ENCODE peak calls at places on chromosomes 2 and 18, in nine cellular contexts. A is anterior cingulate cortex; T is germinal center; D is AG04450; C is NCI-H2081; N is mammary epithelial cell; X is activated CD4-positive, alpha-beta T cell treated with anti-CD3 and anti-CD28 coated beads, Interleukin-2, amount 50 U/mL, for 4 hours; R is Caki2; Z is HL-60. E is an unnamed sample.

GRCh38 chr18:27860701-27861107 is 316.2 kb downstream of the CDH2 start:
- DNase-seq in A (no peak), T (no peak), D (no peak), C (no peak), N (peak), X (no peak), R (no peak), Z (no peak), E (no peak)

GRCh38 chr2:219629976-219630695 is 2.7 kb downstream of the SLC4A3 start:
- DNase-seq in A (no peak), T (no peak), D (no peak), C (no peak), N (no peak), X (no peak), R (no peak), Z (no peak), E (no peak)

GRCh38 chr2:13109516-13109915 is 392.8 kb downstream of the TRIB2 start:
- DNase-seq in A (no peak), T (no peak), D (no peak), C (no peak), N (peak), X (no peak), R (no peak), Z (no peak), E (no peak)

GRCh38 chr2:10279946-10280463 is 22.7 kb upstream of the HPCAL1 start:
- DNase-seq in A (no peak), T (no peak), D (no peak), C (no peak), N (no peak), X (no peak), R (no peak), Z (no peak), E (no peak)

GRCh38 chr2:83695530-83695929 is 763.5 kb downstream of the SUCLG1 start:
- DNase-seq in A (no peak), T (no peak), D (no peak), C (no peak), N (no peak), X (no peak), R (no peak), Z (no peak), E (peak)

GRCh38 chr18:77006305-77007175 is 126.0 kb downstream of the MBP start:
- DNase-seq in A (no peak), T (no peak), D (no peak), C (no peak), N (no peak), X (no peak), R (no peak), Z (peak), E (peak)

GRCh38 chr2:142223309-142223708 is 92.5 kb upstream of the LRP1B start:
- DNase-seq in A (no peak), T (no peak), D (no peak), C (no peak), N (no peak), X (no peak), R (no peak), Z (no peak), E (no peak)

GRCh38 chr2:242031481-242032019 is 162.0 kb downstream of the RTP5 start:
- DNase-seq in A (no peak), T (no peak), D (peak), C (no peak), N (peak), X (peak), R (peak), Z (peak), E (no peak)

GRCh38 chr18:57664600-57665165 is 43.0 kb upstream of the NARS1 start:
- DNase-seq in A (no peak), T (no peak), D (no peak), C (no peak), N (no peak), X (no peak), R (no peak), Z (no peak), E (no peak)

GRCh38 chr2:52445720-52446119 is 1321.9 kb upstream of the CHAC2 start:
- DNase-seq in A (no peak), T (no peak), D (no peak), C (no peak), N (no peak), X (no peak), R (no peak), Z (no peak), E (no peak)

GRCh38 chr2:2014251-2014761 is 270.0 kb upstream of the PXDN start:
- DNase-seq in A (peak), T (no peak), D (no peak), C (no peak), N (no peak), X (no peak), R (no peak), Z (no peak), E (peak)

GRCh38 chr2:158735822-158736580 is 59.1 kb upstream of the DAPL1 start:
- DNase-seq in A (no peak), T (no peak), D (no peak), C (no peak), N (peak), X (no peak), R (no peak), Z (no peak), E (no peak)

GRCh38 chr2:161283926-161284325 is 24.3 kb upstream of the PSMD14 start:
- DNase-seq in A (no peak), T (no peak), D (no peak), C (no peak), N (no peak), X (no peak), R (no peak), Z (no peak), E (no peak)

GRCh38 chr18:71844810-71845209 is 699.3 kb downstream of the CBLN2 start:
- DNase-seq in A (no peak), T (no peak), D (no peak), C (no peak), N (no peak), X (no peak), R (no peak), Z (no peak), E (no peak)

GRCh38 chr2:112946086-112946485 is 31.7 kb upstream of the IL36G start:
- DNase-seq in A (no peak), T (no peak), D (no peak), C (no peak), N (no peak), X (no peak), R (no peak), Z (no peak), E (no peak)

GRCh38 chr2:173553589-173553988 is 198.9 kb downstream of the CDCA7 start:
- DNase-seq in A (no peak), T (no peak), D (no peak), C (no peak), N (no peak), X (no peak), R (no peak), Z (no peak), E (no peak)

GRCh38 chr2:174005801-174006419 is 40.7 kb upstream of the SP3 start:
- DNase-seq in A (no peak), T (no peak), D (no peak), C (no peak), N (no peak), X (no peak), R (no peak), Z (no peak), E (no peak)

GRCh38 chr2:120729410-120730052 is 6.1 kb upstream of the GLI2 start:
- DNase-seq in A (no peak), T (no peak), D (no peak), C (no peak), N (peak), X (no peak), R (peak), Z (no peak), E (peak)

GRCh38 chr2:120034616-120035015 is 21.7 kb downstream of the EPB41L5 start:
- DNase-seq in A (no peak), T (no peak), D (no peak), C (no peak), N (no peak), X (no peak), R (no peak), Z (no peak), E (no peak)

GRCh38 chr18:12621737-12622306 is 36.1 kb downstream of the SPIRE1 start:
- DNase-seq in A (no peak), T (no peak), D (peak), C (no peak), N (no peak), X (no peak), R (no peak), Z (no peak), E (no peak)

GRCh38 chr2:19738707-19739106 is 163.1 kb downstream of the TTC32 start:
- DNase-seq in A (no peak), T (no peak), D (no peak), C (no peak), N (no peak), X (no peak), R (no peak), Z (no peak), E (peak)

GRCh38 chr18:33495278-33495677 is 54.8 kb upstream of the CCDC178 start:
- DNase-seq in A (no peak), T (no peak), D (no peak), C (peak), N (peak), X (no peak), R (peak), Z (no peak), E (peak)

GRCh38 chr2:16323131-16323520 is 342.5 kb downstream of the CYRIA start:
- DNase-seq in A (no peak), T (no peak), D (no peak), C (no peak), N (no peak), X (no peak), R (no peak), Z (no peak), E (no peak)

GRCh38 chr2:207823865-207824264 is 54.2 kb upstream of the FZD5 start:
- DNase-seq in A (no peak), T (no peak), D (no peak), C (no peak), N (no peak), X (no peak), R (peak), Z (no peak), E (no peak)

GRCh38 chr2:223797811-223798721 is 39.3 kb downstream of the AP1S3 start:
- DNase-seq in A (no peak), T (peak), D (no peak), C (peak), N (peak), X (no peak), R (peak), Z (no peak), E (no peak)

GRCh38 chr18:12946549-12947354 is 1.1 kb upstream of the SEH1L start:
- DNase-seq in A (no peak), T (no peak), D (peak), C (no peak), N (peak), X (peak), R (peak), Z (peak), E (peak)

GRCh38 chr2:71889991-71890684 is 257.5 kb downstream of the CYP26B1 start:
- DNase-seq in A (no peak), T (no peak), D (no peak), C (no peak), N (peak), X (no peak), R (no peak), Z (peak), E (no peak)

GRCh38 chr2:184203661-184204060 is 394.7 kb upstream of the ZNF804A start:
- DNase-seq in A (no peak), T (no peak), D (no peak), C (no peak), N (no peak), X (no peak), R (no peak), Z (no peak), E (no peak)

E was measured in testis.